ENCODE peak calls at places on chromosome 17, in six cellular contexts. One of them, this sample, is unnamed.

GRCh38 chr17:6603746-6604325 is 36.7 kb downstream of the KIAA0753 start:
- DNase-seq in H9: no peak
- DNase-seq in mesenchymal stem cell: no peak
- DNase-seq in mesendoderm: no peak
- DNase-seq in IMR-90: peak
- DNase-seq in H1: no peak
- DNase-seq in this sample: no peak

GRCh38 chr17:63446981-63447687 is 1.0 kb upstream of the CYB561 start:
- DNase-seq in H9: peak
- DNase-seq in IMR-90: no peak
- DNase-seq in H1: no peak
- DNase-seq in mesendoderm: peak
- DNase-seq in mesenchymal stem cell: no peak
- DNase-seq in this sample: no peak

GRCh38 chr17:39999067-39999466 is 16.2 kb upstream of the CSF3 start:
- DNase-seq in mesendoderm: no peak
- DNase-seq in mesenchymal stem cell: peak
- DNase-seq in H1: no peak
- DNase-seq in H9: no peak
- DNase-seq in IMR-90: peak
- DNase-seq in this sample: no peak

GRCh38 chr17:80453980-80454556 is 22.3 kb downstream of the NPTX1 start:
- DNase-seq in IMR-90: no peak
- DNase-seq in mesenchymal stem cell: no peak
- DNase-seq in H1: no peak
- DNase-seq in H9: no peak
- DNase-seq in mesendoderm: no peak
- DNase-seq in this sample: no peak

GRCh38 chr17:79840204-79840988 is 1.2 kb upstream of the CBX4 start:
- DNase-seq in mesenchymal stem cell: peak
- DNase-seq in H9: peak
- DNase-seq in mesendoderm: peak
- DNase-seq in H1: no peak
- DNase-seq in IMR-90: peak
- DNase-seq in this sample: no peak

GRCh38 chr17:73261617-73261951 is at the start of gene CPSF4L:
- DNase-seq in mesendoderm: no peak
- DNase-seq in mesenchymal stem cell: no peak
- DNase-seq in IMR-90: no peak
- DNase-seq in H1: no peak
- DNase-seq in H9: no peak
- DNase-seq in this sample: no peak

GRCh38 chr17:35973333-35974260 is 7.7 kb downstream of the CCL16 start:
- DNase-seq in mesendoderm: peak
- DNase-seq in H1: no peak
- DNase-seq in IMR-90: peak
- DNase-seq in H9: no peak
- DNase-seq in mesenchymal stem cell: peak
- DNase-seq in this sample: no peak

GRCh38 chr17:61002316-61002736 is 324.7 kb downstream of the BCAS3 start:
- DNase-seq in H1: no peak
- DNase-seq in H9: no peak
- DNase-seq in IMR-90: peak
- DNase-seq in mesendoderm: peak
- DNase-seq in mesenchymal stem cell: peak
- DNase-seq in this sample: no peak

GRCh38 chr17:4772235-4772613 is 538 bp downstream of the TM4SF5 start:
- DNase-seq in mesendoderm: no peak
- DNase-seq in IMR-90: no peak
- DNase-seq in mesenchymal stem cell: no peak
- DNase-seq in H9: no peak
- DNase-seq in H1: no peak
- DNase-seq in this sample: no peak

GRCh38 chr17:82229686-82230626 is 1.1 kb downstream of the SLC16A3 start:
- DNase-seq in H1: no peak
- DNase-seq in mesenchymal stem cell: peak
- DNase-seq in IMR-90: no peak
- DNase-seq in mesendoderm: no peak
- DNase-seq in H9: no peak
- DNase-seq in this sample: no peak

GRCh38 chr17:73584987-73585386 is 59.3 kb downstream of the SDK2 start:
- DNase-seq in H9: no peak
- DNase-seq in mesenchymal stem cell: no peak
- DNase-seq in IMR-90: no peak
- DNase-seq in mesendoderm: no peak
- DNase-seq in H1: no peak
- DNase-seq in this sample: no peak

GRCh38 chr17:45257115-45257514 is 4.8 kb downstream of the SPATA32 start:
- DNase-seq in H9: peak
- DNase-seq in IMR-90: no peak
- DNase-seq in mesenchymal stem cell: no peak
- DNase-seq in mesendoderm: no peak
- DNase-seq in H1: no peak
- DNase-seq in this sample: no peak

GRCh38 chr17:33667052-33667509 is 374.0 kb upstream of the ASIC2 start:
- DNase-seq in IMR-90: no peak
- DNase-seq in H9: no peak
- DNase-seq in mesenchymal stem cell: no peak
- DNase-seq in mesendoderm: no peak
- DNase-seq in H1: no peak
- DNase-seq in this sample: no peak

GRCh38 chr17:75523647-75524046 is 1.9 kb upstream of the LLGL2 start:
- DNase-seq in mesenchymal stem cell: no peak
- DNase-seq in H9: no peak
- DNase-seq in mesendoderm: no peak
- DNase-seq in IMR-90: no peak
- DNase-seq in H1: no peak
- DNase-seq in this sample: no peak

GRCh38 chr17:75524971-75525805 is at the start of gene LLGL2:
- DNase-seq in mesendoderm: peak
- DNase-seq in mesenchymal stem cell: peak
- DNase-seq in H1: no peak
- DNase-seq in IMR-90: peak
- DNase-seq in H9: peak
- DNase-seq in this sample: peak

GRCh38 chr17:75525806-75526554 is 483 bp downstream of the LLGL2 start:
- DNase-seq in H1: no peak
- DNase-seq in H9: peak
- DNase-seq in mesendoderm: peak
- DNase-seq in mesenchymal stem cell: peak
- DNase-seq in IMR-90: no peak
- DNase-seq in this sample: peak

GRCh38 chr17:75521951-75522727 is 3.4 kb upstream of the LLGL2 start:
- DNase-seq in mesenchymal stem cell: peak
- DNase-seq in H9: no peak
- DNase-seq in mesendoderm: no peak
- DNase-seq in IMR-90: peak
- DNase-seq in H1: no peak
- DNase-seq in this sample: no peak

DNA sequence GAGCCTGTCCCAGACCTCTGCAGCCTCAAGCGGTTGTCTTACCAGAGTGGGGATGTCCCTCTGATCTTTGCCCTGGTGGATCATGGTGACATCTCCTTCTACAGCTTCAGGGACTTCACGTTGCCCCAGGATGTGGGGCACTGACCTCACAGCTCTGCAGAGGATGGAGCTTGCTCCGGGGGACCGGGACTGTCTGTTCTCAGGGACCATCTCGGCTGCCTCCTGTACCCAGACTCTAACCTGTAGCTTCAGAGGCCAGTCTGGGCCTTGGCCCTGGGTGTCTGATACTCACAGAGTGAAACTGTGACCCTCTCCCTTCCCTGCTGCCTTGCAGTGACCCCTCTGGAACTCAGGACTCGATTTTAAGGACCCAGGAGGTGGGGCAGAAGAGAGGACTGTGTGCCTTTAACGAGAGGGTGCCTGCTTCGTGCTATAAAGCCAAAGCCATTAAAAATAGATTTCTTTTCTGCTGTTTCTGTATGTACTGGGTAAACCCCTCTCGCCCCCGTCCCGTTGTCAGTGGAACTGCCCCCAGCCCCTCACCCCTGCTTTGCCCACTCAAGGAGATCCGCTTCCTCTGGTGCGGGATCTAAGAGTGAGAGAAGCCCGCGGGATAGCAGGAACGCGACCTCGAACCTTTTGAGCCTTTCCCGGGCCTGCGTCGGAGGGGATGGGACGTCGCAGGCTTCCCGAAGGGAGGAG is 1.1 kb upstream of the LLGL2 start:
- DNase-seq in IMR-90: no peak
- DNase-seq in H1: no peak
- DNase-seq in H9: no peak
- DNase-seq in mesendoderm: no peak
- DNase-seq in mesenchymal stem cell: peak
- DNase-seq in this sample: no peak
- H3K27ac ChIP-seq in IMR-90: no peak
- H3K27ac ChIP-seq in H1: no peak
- H3K27ac ChIP-seq in H9: no peak
- H3K27ac ChIP-seq in mesendoderm: no peak
- H3K27ac ChIP-seq in mesenchymal stem cell: no peak
- H3K27ac ChIP-seq in this sample: no peak

DNA sequence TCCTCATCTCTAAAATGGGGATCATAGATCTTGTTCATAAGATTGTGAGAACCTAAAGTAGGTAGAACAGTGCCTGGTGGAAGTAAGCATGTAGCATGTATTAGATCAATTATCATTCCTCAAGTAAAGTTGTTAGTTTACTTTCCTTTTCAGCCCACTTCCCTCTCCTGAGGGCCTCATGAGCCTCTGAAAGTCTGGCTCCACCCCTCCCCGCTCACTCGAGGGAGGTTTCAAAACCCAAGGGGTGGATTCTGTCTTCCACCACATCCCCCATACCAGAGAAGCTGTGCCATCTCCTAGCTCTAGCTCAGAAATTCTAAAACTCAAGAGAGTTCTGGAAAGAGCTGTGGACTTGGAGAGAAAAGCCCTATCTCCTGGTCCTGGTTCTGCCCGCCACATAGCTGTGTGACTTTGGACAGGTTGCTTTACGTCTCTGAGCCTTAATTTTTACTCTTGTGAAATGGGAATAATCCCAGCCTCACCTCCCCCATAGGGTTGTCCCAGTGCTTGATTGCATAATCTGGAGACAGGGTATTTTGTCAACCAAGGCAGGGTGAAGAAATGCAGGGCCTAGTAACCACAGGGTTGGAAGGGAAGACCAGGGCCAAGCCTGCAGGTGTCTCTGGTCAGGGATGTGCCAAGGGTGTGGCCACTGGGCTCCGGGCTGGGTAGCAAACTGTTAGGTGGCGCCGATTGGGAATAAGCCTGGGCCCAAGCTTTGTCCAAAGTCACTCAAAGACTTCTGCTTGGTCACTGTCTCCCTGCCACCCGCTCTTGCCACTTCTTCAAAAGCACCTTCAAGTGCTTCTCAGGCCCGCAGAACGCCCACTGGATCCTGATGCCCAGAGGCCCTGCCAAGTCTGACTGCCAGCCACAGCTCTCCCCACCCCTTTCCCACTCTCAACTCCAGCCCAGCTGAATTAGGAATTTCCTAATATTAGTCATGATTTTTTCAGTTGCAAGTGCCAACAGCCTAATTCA is 20.4 kb upstream of the COL1A1 start:
- DNase-seq in mesendoderm: no peak
- DNase-seq in IMR-90: peak
- DNase-seq in mesenchymal stem cell: peak
- DNase-seq in H1: no peak
- DNase-seq in H9: no peak
- DNase-seq in this sample: no peak
- H2BK120ac ChIP-seq in mesendoderm: no peak
- H2BK120ac ChIP-seq in IMR-90: peak
- H2BK120ac ChIP-seq in mesenchymal stem cell: peak
- H2BK120ac ChIP-seq in H1: no peak
- H2BK120ac ChIP-seq in H9: no peak
- H2BK120ac ChIP-seq in this sample: peak

GRCh38 chr17:64499805-64500486 is 3.1 kb upstream of the POLG2 start:
- DNase-seq in H9: no peak
- DNase-seq in IMR-90: peak
- DNase-seq in H1: no peak
- DNase-seq in mesenchymal stem cell: peak
- DNase-seq in mesendoderm: no peak
- DNase-seq in this sample: no peak

GRCh38 chr17:64498308-64499203 is 1.7 kb upstream of the POLG2 start:
- DNase-seq in mesenchymal stem cell: peak
- DNase-seq in H1: no peak
- DNase-seq in H9: no peak
- DNase-seq in IMR-90: no peak
- DNase-seq in mesendoderm: no peak
- DNase-seq in this sample: no peak

GRCh38 chr17:64502021-64502420 is 4.1 kb downstream of the DDX5 start:
- DNase-seq in mesenchymal stem cell: no peak
- DNase-seq in mesendoderm: no peak
- DNase-seq in H9: no peak
- DNase-seq in H1: no peak
- DNase-seq in IMR-90: no peak
- DNase-seq in this sample: no peak

GRCh38 chr17:64500923-64501765 is 4.3 kb upstream of the POLG2 start:
- DNase-seq in mesendoderm: no peak
- DNase-seq in mesenchymal stem cell: no peak
- DNase-seq in H9: no peak
- DNase-seq in IMR-90: no peak
- DNase-seq in H1: no peak
- DNase-seq in this sample: no peak

DNA sequence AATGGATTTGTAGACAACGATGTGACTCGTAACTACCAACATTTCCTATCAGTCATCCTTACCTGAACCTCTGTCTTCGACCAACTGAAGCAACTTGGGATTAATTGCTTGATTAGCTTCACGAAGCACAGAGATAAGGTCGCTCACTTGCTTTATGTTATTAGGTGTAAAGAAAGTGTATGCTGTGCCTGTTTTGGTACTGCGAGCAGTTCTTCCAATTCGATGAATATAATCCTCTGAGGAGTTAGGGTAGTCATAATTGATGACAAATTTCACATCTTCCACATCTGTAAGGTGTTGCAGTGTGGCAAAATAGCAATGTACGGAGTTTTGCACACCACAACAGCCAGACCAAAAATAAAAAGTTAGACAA is 3.6 kb upstream of the POLG2 start:
- DNase-seq in mesenchymal stem cell: no peak
- DNase-seq in H9: no peak
- DNase-seq in IMR-90: no peak
- DNase-seq in H1: no peak
- DNase-seq in mesendoderm: no peak
- DNase-seq in this sample: no peak
- H3K18ac ChIP-seq in mesenchymal stem cell: no peak
- H3K18ac ChIP-seq in H9: no peak
- H3K18ac ChIP-seq in IMR-90: no peak
- H3K18ac ChIP-seq in H1: no peak
- H3K18ac ChIP-seq in mesendoderm: no peak
- H3K18ac ChIP-seq in this sample: no peak

DNA sequence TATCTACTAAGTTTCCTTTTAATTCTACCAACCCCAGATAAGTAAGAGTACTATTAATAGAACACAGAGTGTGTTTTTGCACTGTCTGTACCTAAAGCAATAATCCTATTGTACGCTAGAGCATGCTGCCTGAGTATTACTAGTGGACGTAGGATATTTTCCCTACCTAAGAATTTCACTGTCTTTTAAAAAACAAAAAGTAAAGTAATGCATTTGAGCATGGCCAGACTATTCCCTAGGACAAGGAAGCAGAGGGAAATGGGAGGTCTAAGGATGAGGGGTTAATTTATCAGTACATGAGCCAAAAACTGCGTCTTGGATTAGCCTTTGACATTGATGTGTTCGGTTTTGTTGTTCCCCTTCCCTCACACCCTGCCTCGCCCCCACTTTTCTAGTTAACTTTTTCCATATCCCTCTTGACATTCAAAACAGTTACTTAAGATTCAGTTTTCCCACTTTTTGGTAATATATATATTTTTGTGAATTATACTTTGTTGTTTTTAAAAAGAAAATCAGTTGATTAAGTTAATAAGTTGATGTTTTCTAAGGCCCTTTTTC is 56.8 kb downstream of the HLF start:
- DNase-seq in H1: no peak
- DNase-seq in mesenchymal stem cell: no peak
- DNase-seq in IMR-90: no peak
- DNase-seq in mesendoderm: no peak
- DNase-seq in H9: no peak
- DNase-seq in this sample: no peak
- H3K27ac ChIP-seq in H1: no peak
- H3K27ac ChIP-seq in mesenchymal stem cell: no peak
- H3K27ac ChIP-seq in IMR-90: no peak
- H3K27ac ChIP-seq in mesendoderm: no peak
- H3K27ac ChIP-seq in H9: no peak
- H3K27ac ChIP-seq in this sample: no peak

This sample was measured in neuronal stem cell.